ENCODE peak calls at places on chromosomes 4 and X, in six cellular contexts. One of them, this sample, is unnamed.

GRCh38 chr4:6493668-6494304 is 21.4 kb upstream of the PPP2R2C start:
- DNase-seq in cardiac muscle cell: peak; percentile 10
- DNase-seq in foreskin keratinocyte: peak; percentile 60
- DNase-seq in neural crest cell: no peak
- DNase-seq in esophagus squamous epithelium: no peak
- DNase-seq in transverse colon: no peak
- DNase-seq in this sample: peak; percentile 69

GRCh38 chr4:150004481-150004880 is 73.8 kb upstream of the DCLK2 start:
- DNase-seq in cardiac muscle cell: peak; percentile 27
- DNase-seq in foreskin keratinocyte: no peak
- DNase-seq in neural crest cell: no peak
- DNase-seq in esophagus squamous epithelium: no peak
- DNase-seq in transverse colon: no peak
- DNase-seq in this sample: no peak

GRCh38 chr4:185874516-185875230 is 62.7 kb upstream of the SORBS2 start:
- DNase-seq in cardiac muscle cell: peak; percentile 39
- DNase-seq in foreskin keratinocyte: peak; percentile 70
- DNase-seq in neural crest cell: no peak
- DNase-seq in esophagus squamous epithelium: no peak
- DNase-seq in transverse colon: no peak
- DNase-seq in this sample: no peak

GRCh38 chr4:6372649-6373525 is 99.5 kb downstream of the PPP2R2C start:
- DNase-seq in cardiac muscle cell: peak; percentile 31
- DNase-seq in foreskin keratinocyte: peak; percentile 13
- DNase-seq in neural crest cell: no peak
- DNase-seq in esophagus squamous epithelium: no peak
- DNase-seq in transverse colon: no peak
- DNase-seq in this sample: no peak

GRCh38 chrX:150577174-150577573 is 8.8 kb downstream of the MTM1 start:
- DNase-seq in cardiac muscle cell: no peak
- DNase-seq in foreskin keratinocyte: no peak
- DNase-seq in neural crest cell: no peak
- DNase-seq in esophagus squamous epithelium: no peak
- DNase-seq in transverse colon: no peak
- DNase-seq in this sample: no peak

GRCh38 chrX:47607091-47607490 is 12.6 kb downstream of the SYN1 start:
- DNase-seq in cardiac muscle cell: peak; percentile 39
- DNase-seq in foreskin keratinocyte: no peak
- DNase-seq in neural crest cell: no peak
- DNase-seq in esophagus squamous epithelium: no peak
- DNase-seq in transverse colon: no peak
- DNase-seq in this sample: no peak

GRCh38 chrX:45850775-45851433 is 650.2 kb upstream of the DIPK2B start:
- DNase-seq in cardiac muscle cell: peak; percentile 42
- DNase-seq in foreskin keratinocyte: no peak
- DNase-seq in neural crest cell: peak; percentile 3
- DNase-seq in esophagus squamous epithelium: no peak
- DNase-seq in transverse colon: peak; percentile 25
- DNase-seq in this sample: peak; percentile 69

GRCh38 chrX:101595739-101596419 is 21.9 kb downstream of the ARMCX6 start:
- DNase-seq in cardiac muscle cell: peak; percentile 82
- DNase-seq in foreskin keratinocyte: peak; percentile 46
- DNase-seq in neural crest cell: peak; percentile 41
- DNase-seq in esophagus squamous epithelium: no peak
- DNase-seq in transverse colon: no peak
- DNase-seq in this sample: no peak

GRCh38 chr4:73452953-73453700 is 17.1 kb downstream of the AFP start:
- DNase-seq in cardiac muscle cell: peak; percentile 6
- DNase-seq in foreskin keratinocyte: peak; percentile 69
- DNase-seq in neural crest cell: no peak
- DNase-seq in esophagus squamous epithelium: no peak
- DNase-seq in transverse colon: peak; percentile 56
- DNase-seq in this sample: no peak

GRCh38 chr4:169988252-169988651 is 37.9 kb downstream of the MFAP3L start:
- DNase-seq in cardiac muscle cell: no peak
- DNase-seq in foreskin keratinocyte: no peak
- DNase-seq in neural crest cell: no peak
- DNase-seq in esophagus squamous epithelium: no peak
- DNase-seq in transverse colon: no peak
- DNase-seq in this sample: no peak

GRCh38 chr4:169987327-169988228 is 38.6 kb downstream of the MFAP3L start:
- DNase-seq in cardiac muscle cell: no peak
- DNase-seq in foreskin keratinocyte: no peak
- DNase-seq in neural crest cell: no peak
- DNase-seq in esophagus squamous epithelium: no peak
- DNase-seq in transverse colon: no peak
- DNase-seq in this sample: no peak

GRCh38 chr4:169996379-169997245 is 29.6 kb downstream of the MFAP3L start:
- DNase-seq in cardiac muscle cell: no peak
- DNase-seq in foreskin keratinocyte: no peak
- DNase-seq in neural crest cell: no peak
- DNase-seq in esophagus squamous epithelium: no peak
- DNase-seq in transverse colon: no peak
- DNase-seq in this sample: no peak

DNA sequence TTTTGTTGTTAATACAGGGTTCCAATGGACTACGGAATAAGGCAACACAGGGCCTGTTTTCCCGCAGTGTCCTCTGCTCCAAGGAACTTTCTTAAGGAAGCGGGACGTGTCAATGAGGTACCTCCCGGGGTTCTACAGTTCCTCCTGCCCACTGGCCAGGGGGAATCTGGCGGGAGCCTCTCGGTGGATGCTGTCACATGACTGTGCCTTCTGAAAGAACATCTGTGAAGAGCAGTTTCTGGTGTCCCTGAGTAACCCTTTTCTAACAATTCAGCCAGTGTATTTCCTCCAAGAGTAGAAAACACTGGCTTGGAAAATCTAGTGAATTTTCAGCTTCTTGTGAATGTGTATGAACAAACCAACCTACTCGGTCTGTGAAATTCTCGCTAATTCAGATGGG is 32.7 kb downstream of the MFAP3L start:
- DNase-seq in cardiac muscle cell: no peak
- DNase-seq in foreskin keratinocyte: no peak
- DNase-seq in neural crest cell: no peak
- DNase-seq in esophagus squamous epithelium: no peak
- DNase-seq in transverse colon: no peak
- DNase-seq in this sample: no peak
- TF ChIP-seq CTCF in cardiac muscle cell: no peak
- TF ChIP-seq CTCF in foreskin keratinocyte: no peak
- TF ChIP-seq CTCF in neural crest cell: no peak
- TF ChIP-seq CTCF in esophagus squamous epithelium: no peak
- TF ChIP-seq CTCF in transverse colon: no peak
- TF ChIP-seq CTCF in this sample: no peak

GRCh38 chrX:98956014-98956413 is 1454.1 kb downstream of the PCDH19 start:
- DNase-seq in cardiac muscle cell: no peak
- DNase-seq in foreskin keratinocyte: peak; percentile 7
- DNase-seq in neural crest cell: no peak
- DNase-seq in esophagus squamous epithelium: no peak
- DNase-seq in transverse colon: no peak
- DNase-seq in this sample: no peak
- TF ChIP-seq CTCF in cardiac muscle cell: no peak
- TF ChIP-seq CTCF in foreskin keratinocyte: no peak
- TF ChIP-seq CTCF in neural crest cell: peak; percentile 20
- TF ChIP-seq CTCF in esophagus squamous epithelium: no peak
- TF ChIP-seq CTCF in transverse colon: no peak
- TF ChIP-seq CTCF in this sample: peak; percentile 35

GRCh38 chrX:53831662-53832635 is 145.4 kb upstream of the HUWE1 start:
- DNase-seq in cardiac muscle cell: peak; percentile 23
- DNase-seq in foreskin keratinocyte: peak; percentile 32
- DNase-seq in neural crest cell: peak; percentile 19
- DNase-seq in esophagus squamous epithelium: no peak
- DNase-seq in transverse colon: peak; percentile 33
- DNase-seq in this sample: no peak
- TF ChIP-seq CTCF in cardiac muscle cell: peak; percentile 50
- TF ChIP-seq CTCF in foreskin keratinocyte: peak; percentile 63
- TF ChIP-seq CTCF in neural crest cell: peak; percentile 61
- TF ChIP-seq CTCF in esophagus squamous epithelium: peak; percentile 22
- TF ChIP-seq CTCF in transverse colon: no peak
- TF ChIP-seq CTCF in this sample: peak; percentile 65

DNA sequence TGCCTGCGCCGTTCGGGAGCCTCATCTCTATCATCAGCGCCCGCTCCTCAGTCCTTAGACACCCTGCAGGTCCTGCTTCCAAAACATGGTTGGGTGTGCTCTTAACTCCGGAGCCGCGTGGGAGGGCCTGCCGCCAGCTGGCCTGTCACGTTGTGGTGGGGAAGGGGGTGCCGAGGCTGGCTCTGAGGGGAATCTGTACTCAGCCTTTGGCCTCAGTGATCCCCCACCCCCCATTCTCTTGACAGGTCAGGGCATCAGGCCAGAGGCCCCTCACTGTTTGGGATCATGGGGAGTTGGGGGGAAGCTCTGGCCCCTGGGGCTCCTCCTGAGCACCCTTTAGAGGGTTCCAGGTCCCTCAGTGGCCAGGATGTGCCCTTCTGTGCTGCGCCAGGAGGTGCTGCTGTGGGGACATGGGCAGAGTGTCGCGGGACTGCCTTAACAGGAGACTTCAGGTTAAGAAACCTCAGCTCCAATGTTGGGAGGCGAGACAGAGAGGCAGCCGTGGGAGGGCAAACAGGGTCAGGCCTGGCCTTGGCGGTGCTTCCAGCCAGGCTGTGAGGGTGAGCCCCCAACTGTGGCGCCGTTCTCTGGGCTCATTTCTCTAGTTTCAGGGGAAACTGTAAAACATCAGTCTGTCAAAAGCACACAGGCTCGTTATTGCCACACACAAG is 33.5 kb downstream of the TRMT44 start:
- DNase-seq in cardiac muscle cell: peak; percentile 11
- DNase-seq in foreskin keratinocyte: no peak
- DNase-seq in neural crest cell: no peak
- DNase-seq in esophagus squamous epithelium: no peak
- DNase-seq in transverse colon: no peak
- DNase-seq in this sample: no peak
- TF ChIP-seq CTCF in cardiac muscle cell: no peak
- TF ChIP-seq CTCF in foreskin keratinocyte: peak; percentile 6
- TF ChIP-seq CTCF in neural crest cell: no peak
- TF ChIP-seq CTCF in esophagus squamous epithelium: no peak
- TF ChIP-seq CTCF in transverse colon: no peak
- TF ChIP-seq CTCF in this sample: no peak